ENCODE peak calls at places on chromosomes 4 and X, in four cellular contexts. F is ascending aorta, J is AG04449, S is astrocyte of the spinal cord. K is an unnamed sample.
A peak's percentile ranks its signal among the peaks of the same experiment; 100 is the strongest.

GRCh38 chrX:33741807-33742206 is 390.3 kb downstream of the FAM47A start:
- DNase-seq in F (no peak), J (no peak), S (no peak), K (no peak)

GRCh38 chr4:36081185-36081584 is 163.1 kb downstream of the ARAP2 start:
- DNase-seq in F (no peak), J (no peak), S (no peak), K (no peak)

GRCh38 chr4:101282076-101282844 is 65.1 kb downstream of the PPP3CA start:
- DNase-seq in F (no peak), J (no peak), S (no peak), K (no peak)

GRCh38 chrX:119015407-119016242 is 41.2 kb downstream of the LONRF3 start:
- DNase-seq in F (peak; percentile 26), J (peak; percentile 3), S (peak; percentile 85), K (peak; percentile 18)

GRCh38 chrX:72029473-72030411 is 102.0 kb downstream of the RTL5 start:
- DNase-seq in F (no peak), J (peak; percentile 56), S (peak; percentile 86), K (peak; percentile 51)

GRCh38 chrX:47217121-47217851 is 1.2 kb upstream of the CDK16 start:
- DNase-seq in F (no peak), J (no peak), S (no peak), K (peak; percentile 5)

GRCh38 chr4:137664055-137664405 is 131.7 kb upstream of the PCDH18 start:
- DNase-seq in F (no peak), J (peak; percentile 79), S (peak; percentile 84), K (peak; percentile 43)

GRCh38 chr4:47837582-47838294 is at the start of gene CORIN:
- DNase-seq in F (no peak), J (no peak), S (no peak), K (no peak)

GRCh38 chrX:11381464-11381863 is 88.3 kb downstream of the AMELX start:
- DNase-seq in F (no peak), J (peak; percentile 10), S (peak; percentile 58), K (peak; percentile 49)

GRCh38 chr4:110636677-110637407 is 14.0 kb upstream of the PITX2 start:
- DNase-seq in F (no peak), J (peak; percentile 40), S (no peak), K (no peak)

GRCh38 chr4:184807797-184808718 is 17.7 kb downstream of the ACSL1 start:
- DNase-seq in F (no peak), J (no peak), S (peak; percentile 76), K (no peak)

GRCh38 chr4:77465271-77465670 is 140.3 kb upstream of the CXCL13 start:
- DNase-seq in F (no peak), J (no peak), S (peak; percentile 8), K (no peak)

GRCh38 chrX:105495376-105495775 is 274.9 kb upstream of the TEX13A start:
- DNase-seq in F (no peak), J (no peak), S (no peak), K (no peak)

GRCh38 chrX:149504226-149504914 is 736 bp downstream of the IDS start:
- DNase-seq in F (no peak), J (no peak), S (no peak), K (no peak)

GRCh38 chr4:81622474-81623198 is 150.9 kb upstream of the RASGEF1B start:
- DNase-seq in F (no peak), J (no peak), S (no peak), K (no peak)

GRCh38 chr4:24130637-24131036 is 240.8 kb upstream of the PPARGC1A start:
- DNase-seq in F (no peak), J (no peak), S (no peak), K (no peak)

GRCh38 chr4:117324851-117325491 is 239.6 kb upstream of the TRAM1L1 start:
- DNase-seq in F (no peak), J (peak; percentile 24), S (peak; percentile 97), K (peak; percentile 88)

GRCh38 chr4:182449186-182449880 is 206.1 kb downstream of the TENM3 start:
- DNase-seq in F (no peak), J (no peak), S (peak; percentile 62), K (no peak)

GRCh38 chr4:6449335-6449734 is 23.1 kb downstream of the PPP2R2C start:
- DNase-seq in F (no peak), J (no peak), S (no peak), K (no peak)

GRCh38 chr4:6688879-6689505 is 4.7 kb upstream of the S100P start:
- DNase-seq in F (no peak), J (peak; percentile 58), S (peak; percentile 96), K (peak; percentile 94)

GRCh38 chr4:106312377-106312776 is 3.6 kb downstream of the TBCK start:
- DNase-seq in F (no peak), J (peak; percentile 40), S (peak; percentile 37), K (peak; percentile 19)

GRCh38 chrX:12958059-12958458 is 16.9 kb upstream of the TMSB4X start:
- DNase-seq in F (no peak), J (no peak), S (no peak), K (no peak)

GRCh38 chrX:149473092-149473491 is 32.0 kb downstream of the IDS start:
- DNase-seq in F (no peak), J (no peak), S (no peak), K (no peak)

GRCh38 chrX:32155044-32155638 is 1056.2 kb downstream of the DMD start:
- DNase-seq in F (no peak), J (no peak), S (no peak), K (no peak)

GRCh38 chr4:185134176-185134869 is 8.7 kb upstream of the SLC25A4 start:
- DNase-seq in F (no peak), J (no peak), S (peak; percentile 63), K (peak; percentile 40)

GRCh38 chr4:176981551-176981950 is 188.8 kb upstream of the VEGFC start:
- DNase-seq in F (no peak), J (peak; percentile 37), S (no peak), K (no peak)

GRCh38 chr4:26061248-26061986 is 147.4 kb downstream of the SMIM20 start:
- DNase-seq in F (no peak), J (no peak), S (peak; percentile 50), K (no peak)

GRCh38 chr4:98720871-98721480 is 62.6 kb upstream of the TSPAN5 start:
- DNase-seq in F (no peak), J (no peak), S (peak; percentile 18), K (no peak)

GRCh38 chrX:71464968-71465367 is 67.9 kb upstream of the OGT start:
- DNase-seq in F (no peak), J (no peak), S (no peak), K (no peak)

GRCh38 chr4:113978105-113978504 is 1.3 kb downstream of the ARSJ start:
- DNase-seq in F (no peak), J (no peak), S (peak; percentile 34), K (no peak)

GRCh38 chr4:185261971-185262370 is 52.6 kb downstream of the SNX25 start:
- DNase-seq in F (no peak), J (no peak), S (no peak), K (no peak)

GRCh38 chr4:117771647-117772337 is 262.5 kb upstream of the NDST3 start:
- DNase-seq in F (no peak), J (no peak), S (no peak), K (no peak)

GRCh38 chr4:144338834-144339233 is 198.3 kb upstream of the GYPA start:
- DNase-seq in F (no peak), J (no peak), S (no peak), K (no peak)

GRCh38 chrX:8189096-8189830 is 18.2 kb upstream of the VCX2 start:
- DNase-seq in F (no peak), J (no peak), S (no peak), K (no peak)

GRCh38 chrX:136694491-136695087 is 46.6 kb downstream of the CD40LG start:
- DNase-seq in F (no peak), J (no peak), S (peak; percentile 57), K (peak; percentile 24)

GRCh38 chrX:1336331-1337143 is at the start of gene IL3RA:
- DNase-seq in F (peak; percentile 28), J (no peak), S (no peak), K (no peak)

DNA sequence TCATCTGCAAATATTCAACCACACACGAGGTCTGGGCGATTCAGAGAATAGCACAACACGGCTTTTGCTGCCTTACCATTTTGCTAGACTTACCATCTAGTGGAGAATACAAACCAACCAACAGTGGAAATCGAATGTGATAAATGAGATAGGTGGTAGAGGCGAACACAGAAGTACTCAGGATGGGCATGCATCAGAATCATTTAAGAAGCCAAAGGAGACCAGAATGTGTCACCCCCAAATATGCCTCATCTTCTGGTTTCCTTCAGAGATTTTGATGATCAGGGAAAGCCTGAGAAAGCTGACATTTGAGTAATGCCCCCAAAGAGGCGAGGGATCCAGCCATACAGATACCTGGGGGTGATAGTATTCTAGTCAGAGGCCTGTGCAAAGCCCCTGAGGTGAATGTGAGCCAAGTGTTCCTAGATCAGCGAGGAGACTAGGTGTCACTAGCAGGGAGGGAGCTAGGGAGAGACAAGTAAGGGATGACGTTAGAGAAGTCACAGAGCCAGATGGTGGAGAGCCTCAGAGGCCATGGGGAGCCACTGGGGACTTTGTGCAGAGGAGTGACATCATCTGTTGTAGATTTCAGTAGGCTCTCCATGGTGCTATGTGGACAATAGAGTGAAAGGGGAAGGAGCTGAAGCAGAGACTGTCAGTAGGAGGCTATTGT is 1.7 kb downstream of the MTMR1 start:
- DNase-seq in F (no peak), J (no peak), S (no peak), K (no peak)
- H3K4me3 ChIP-seq in F (no peak overlapping the region), J (no peak overlapping the region), S (no peak overlapping the region), K (no peak overlapping the region)

GRCh38 chr4:153014460-153014859 is 78.3 kb downstream of the FHDC1 start:
- DNase-seq in F (no peak), J (no peak), S (peak; percentile 4), K (no peak)
- TF ChIP-seq CTCF in F (no peak), J (no peak), S (no peak), K (no peak)

GRCh38 chrX:40099046-40099968 is 1.5 kb upstream of the BCOR start:
- DNase-seq in F (no peak), J (no peak), S (no peak), K (no peak)

GRCh38 chrX:40100537-40101429 is 3.0 kb upstream of the BCOR start:
- DNase-seq in F (no peak), J (no peak), S (no peak), K (no peak)

GRCh38 chrX:40101430-40101802 is 3.7 kb upstream of the BCOR start:
- DNase-seq in F (no peak), J (no peak), S (no peak), K (no peak)

GRCh38 chrX:40098264-40099045 is 697 bp upstream of the BCOR start:
- DNase-seq in F (no peak), J (no peak), S (peak; percentile 61), K (no peak)

GRCh38 chrX:40100141-40100536 is 2.4 kb upstream of the BCOR start:
- DNase-seq in F (no peak), J (no peak), S (no peak), K (no peak)
- H3K4me3 ChIP-seq in F (peak overlapping the region; percentile 28), J (no peak overlapping the region), S (no peak overlapping the region), K (no peak overlapping the region)

DNA sequence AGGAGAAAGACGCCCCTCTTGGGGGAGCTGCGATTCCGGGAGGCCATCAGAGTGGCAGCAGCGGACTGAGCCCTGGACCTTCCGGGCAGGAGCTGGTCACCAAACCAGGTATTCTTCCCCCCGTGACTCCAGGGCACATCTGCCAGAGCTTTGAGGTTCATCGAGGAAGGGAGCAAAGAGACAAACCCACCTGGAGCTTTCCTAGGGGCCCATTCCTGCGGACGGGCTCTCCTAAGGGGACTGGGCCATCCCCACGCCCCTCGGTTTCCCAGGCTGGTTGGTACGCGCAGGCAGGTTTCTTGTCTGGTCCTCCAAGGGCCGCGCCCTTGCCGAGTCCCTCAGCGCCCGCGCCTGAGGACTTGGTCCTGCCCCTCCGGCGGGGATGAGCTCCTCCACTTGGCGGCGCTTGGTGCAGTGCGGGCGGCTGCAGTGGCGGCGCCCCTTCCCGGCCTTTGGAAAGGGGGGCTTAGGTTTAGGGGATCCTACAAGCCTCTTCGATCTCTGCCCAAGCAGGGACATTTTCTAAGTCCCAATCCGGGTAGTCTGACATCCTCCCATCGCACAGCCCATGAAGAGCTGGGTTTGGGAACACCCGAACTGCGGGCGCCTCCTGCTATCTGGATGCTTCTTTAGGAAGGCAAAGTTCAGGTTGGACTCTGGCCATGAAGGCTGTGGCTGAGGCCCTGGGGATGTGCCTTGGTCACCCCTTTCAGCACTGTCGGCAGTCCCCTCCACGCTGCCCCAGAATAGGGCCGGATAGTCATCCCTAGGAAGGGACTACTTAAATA is 543 bp downstream of the STBD1 start:
- DNase-seq in F (no peak), J (no peak), S (peak; percentile 61), K (no peak)
- TF ChIP-seq CTCF in F (peak; percentile 52), J (peak; percentile 69), S (peak; percentile 56), K (peak; percentile 53)